ENCODE peak calls at places on chromosome 9, in seven cellular contexts. X is IMR-90, C is sigmoid colon, V is adrenal gland, E is body of pancreas, M is Peyer's patch, W is ovary. I is an unnamed sample.

GRCh38 chr9:4585135-4585534 is 77.0 kb upstream of the PLPP6 start:
- DNase-seq in X (no peak), C (no peak), V (no peak), E (no peak), M (no peak), W (no peak), I (no peak)

GRCh38 chr9:134321957-134322741 is 4.1 kb upstream of the RXRA start:
- DNase-seq in X (no peak), C (peak; percentile 65), V (no peak), E (peak; percentile 55), M (no peak), W (peak; percentile 10), I (no peak)

GRCh38 chr9:32251539-32251938 is 132.9 kb upstream of the ACO1 start:
- DNase-seq in X (peak; percentile 20), C (peak; percentile 64), V (peak; percentile 75), E (peak; percentile 59), M (no peak), W (no peak), I (peak; percentile 79)

GRCh38 chr9:72814083-72814482 is 138.8 kb downstream of the ALDH1A1 start:
- DNase-seq in X (no peak), C (no peak), V (no peak), E (no peak), M (no peak), W (no peak), I (peak; percentile 61)

GRCh38 chr9:121246821-121247511 is 21.0 kb upstream of the GSN start:
- DNase-seq in X (peak; percentile 93), C (no peak), V (no peak), E (no peak), M (no peak), W (no peak), I (peak; percentile 23)

GRCh38 chr9:76423216-76424177 is 29.3 kb upstream of the RFK start:
- DNase-seq in X (no peak), C (no peak), V (peak; percentile 13), E (no peak), M (no peak), W (no peak), I (no peak)

GRCh38 chr9:69573666-69574456 is 98.3 kb downstream of the APBA1 start:
- DNase-seq in X (peak; percentile 62), C (no peak), V (no peak), E (no peak), M (no peak), W (no peak), I (no peak)

GRCh38 chr9:31005086-31005665 is 1379.3 kb upstream of the ACO1 start:
- DNase-seq in X (no peak), C (no peak), V (no peak), E (peak; percentile 56), M (no peak), W (no peak), I (no peak)

GRCh38 chr9:133207021-133207531 is 2.0 kb downstream of the OBP2B start:
- DNase-seq in X (no peak), C (peak; percentile 30), V (no peak), E (no peak), M (no peak), W (no peak), I (peak; percentile 6)

GRCh38 chr9:100324594-100325200 is 28.0 kb downstream of the TEX10 start:
- DNase-seq in X (peak; percentile 74), C (no peak), V (no peak), E (no peak), M (no peak), W (no peak), I (no peak)

GRCh38 chr9:91045036-91045435 is 243.4 kb downstream of the SYK start:
- DNase-seq in X (no peak), C (no peak), V (no peak), E (no peak), M (no peak), W (no peak), I (no peak)

GRCh38 chr9:135647897-135648296 is 8.6 kb upstream of the GLT6D1 start:
- DNase-seq in X (no peak), C (no peak), V (no peak), E (no peak), M (no peak), W (no peak), I (peak; percentile 23)

GRCh38 chr9:93304574-93305496 is 120.9 kb downstream of the WNK2 start:
- DNase-seq in X (peak; percentile 41), C (peak; percentile 81), V (peak; percentile 63), E (peak; percentile 73), M (peak; percentile 16), W (peak; percentile 40), I (peak; percentile 88)

GRCh38 chr9:63859475-63860215 is 1425.4 kb downstream of the FOXD4L5 start:
- DNase-seq in X (no peak), C (no peak), V (peak; percentile 68), E (peak; percentile 71), M (no peak), W (peak; percentile 48), I (peak; percentile 66)

GRCh38 chr9:89421595-89421994 is 76.3 kb downstream of the SEMA4D start:
- DNase-seq in X (peak; percentile 77), C (no peak), V (no peak), E (no peak), M (no peak), W (no peak), I (no peak)

GRCh38 chr9:123033864-123034598 is 564 bp downstream of the GPR21 start:
- DNase-seq in X (peak; percentile 12), C (no peak), V (no peak), E (no peak), M (no peak), W (no peak), I (no peak)

GRCh38 chr9:128114326-128115186 is 13.0 kb downstream of the PTGES2 start:
- DNase-seq in X (no peak), C (peak; percentile 59), V (no peak), E (peak; percentile 5), M (no peak), W (no peak), I (no peak)

GRCh38 chr9:95015569-95015968 is 289.1 kb downstream of the AOPEP start:
- DNase-seq in X (no peak), C (no peak), V (no peak), E (no peak), M (no peak), W (no peak), I (no peak)
- H3K4me1 ChIP-seq in X (peaks cover 30% of the 10 kb centered on the region), C (peaks cover 100% of the 10 kb centered on the region), V (peaks cover 13% of the 10 kb centered on the region), E (peaks cover 78% of the 10 kb centered on the region), M (peaks cover 17% of the 10 kb centered on the region), W (peaks cover 20% of the 10 kb centered on the region), I (no peaks in the 10 kb centered on the region)

GRCh38 chr9:136900556-136900955 is 14.2 kb downstream of the TRAF2 start:
- DNase-seq in X (no peak), C (no peak), V (no peak), E (no peak), M (no peak), W (no peak), I (no peak)

GRCh38 chr9:136902259-136902821 is 16.0 kb downstream of the TRAF2 start:
- DNase-seq in X (peak; percentile 86), C (peak; percentile 78), V (peak; percentile 87), E (peak; percentile 93), M (peak; percentile 70), W (no peak), I (peak; percentile 73)

GRCh38 chr9:136900988-136901515 is 14.7 kb downstream of the TRAF2 start:
- DNase-seq in X (no peak), C (no peak), V (no peak), E (peak; percentile 53), M (no peak), W (no peak), I (no peak)

GRCh38 chr9:136903041-136903554 is 16.8 kb downstream of the TRAF2 start:
- DNase-seq in X (no peak), C (no peak), V (peak; percentile 26), E (peak; percentile 78), M (no peak), W (no peak), I (no peak)

GRCh38 chr9:136901516-136902258 is 15.4 kb downstream of the TRAF2 start:
- DNase-seq in X (peak; percentile 45), C (no peak), V (no peak), E (peak; percentile 65), M (peak; percentile 78), W (no peak), I (peak; percentile 66)
- TF ChIP-seq POLR2A in X (no peak), C (no peak), V (no peak), E (peak; percentile 71), M (peak; percentile 57), W (no peak), I (no peak)

DNA sequence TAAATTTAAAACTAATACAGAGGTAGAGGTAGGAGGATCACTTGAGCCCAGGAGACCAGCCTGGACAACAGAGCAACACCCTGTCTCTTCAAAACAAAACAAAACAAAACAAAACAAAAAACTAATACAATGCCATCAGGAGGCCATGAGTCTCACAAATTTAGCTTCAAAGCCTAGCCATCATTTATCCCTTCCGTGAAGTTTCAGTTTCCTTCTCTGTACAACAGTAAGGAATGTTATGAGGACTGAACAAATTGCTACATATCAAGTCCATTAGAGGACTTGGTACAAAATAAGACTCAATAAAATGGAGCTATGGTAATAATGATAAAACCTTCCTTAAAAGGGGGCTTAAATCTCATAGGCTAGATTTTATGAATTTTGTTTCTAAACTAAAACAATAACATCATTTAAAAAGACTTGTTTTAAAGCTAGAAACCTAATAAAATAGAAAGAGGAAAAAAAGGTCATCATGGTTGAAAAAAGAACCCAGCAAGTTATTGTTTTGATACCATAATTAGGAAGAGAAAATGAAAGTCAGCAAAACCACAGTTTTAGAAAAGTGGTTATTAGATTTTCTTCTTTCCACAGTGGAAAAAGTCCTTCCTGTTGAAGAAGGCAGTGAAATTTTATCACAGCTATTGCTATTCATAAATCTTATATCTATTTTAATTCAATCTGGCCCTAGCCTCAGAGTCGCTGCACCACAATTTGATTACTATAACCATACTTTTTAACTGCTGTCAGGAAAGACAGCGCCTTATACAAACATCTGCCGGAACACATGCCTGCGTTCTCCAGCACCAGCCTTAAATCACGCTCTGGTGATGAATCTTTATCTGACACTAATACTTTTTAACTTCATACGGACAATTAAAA is 60.5 kb downstream of the MAPKAP1 start:
- DNase-seq in X (no peak), C (no peak), V (no peak), E (no peak), M (no peak), W (no peak), I (no peak)
- H3K4me1 ChIP-seq in X (peaks cover 21% of the 10 kb centered on the region), C (peaks cover 21% of the 10 kb centered on the region), V (peaks cover 19% of the 10 kb centered on the region), E (peaks cover 10% of the 10 kb centered on the region), M (peaks cover 16% of the 10 kb centered on the region), W (peaks cover 2% of the 10 kb centered on the region), I (peaks cover 3% of the 10 kb centered on the region)

GRCh38 chr9:97696823-97697601 is at the start of gene XPA:
- DNase-seq in X (peak; percentile 89), C (peak; percentile 98), V (peak; percentile 97), E (peak; percentile 97), M (peak; percentile 95), W (peak; percentile 97), I (peak; percentile 96)
- TF ChIP-seq POLR2A in X (peak; percentile 75), C (peak; percentile 85), V (peak; percentile 89), E (peak; percentile 91), M (peak; percentile 92), W (peak; percentile 79), I (peak; percentile 49)